ENCODE peak calls at places on chromosomes 2 and 18, in four cellular contexts. Z, Q, W and J are unnamed samples.

GRCh38 chr2:226760412-226761194 is 39.0 kb downstream of the IRS1 start:
- DNase-seq in Z (peak; percentile 90), Q (no peak), W (peak; percentile 81), J (no peak)

GRCh38 chr2:182047544-182047943 is 61.9 kb downstream of the PPP1R1C start:
- DNase-seq in Z (no peak), Q (no peak), W (no peak), J (no peak)

GRCh38 chr2:118386636-118387302 is 298.5 kb downstream of the INSIG2 start:
- DNase-seq in Z (no peak), Q (no peak), W (peak; percentile 6), J (no peak)

GRCh38 chr2:111930404-111930803 is 32.0 kb downstream of the MERTK start:
- DNase-seq in Z (no peak), Q (no peak), W (no peak), J (no peak)

GRCh38 chr18:12741351-12741750 is 38.5 kb downstream of the PSMG2 start:
- DNase-seq in Z (peak; percentile 94), Q (no peak), W (no peak), J (peak; percentile 69)

GRCh38 chr18:13395577-13395976 is 177.0 kb downstream of the LDLRAD4 start:
- DNase-seq in Z (no peak), Q (no peak), W (no peak), J (no peak)

GRCh38 chr18:61606068-61606660 is 272.9 kb downstream of the CDH20 start:
- DNase-seq in Z (no peak), Q (no peak), W (no peak), J (no peak)

GRCh38 chr18:76406791-76407190 is 88.3 kb downstream of the ZNF516 start:
- DNase-seq in Z (no peak), Q (no peak), W (no peak), J (no peak)

GRCh38 chr2:73013941-73014340 is 57.6 kb downstream of the SFXN5 start:
- DNase-seq in Z (no peak), Q (no peak), W (no peak), J (no peak)

GRCh38 chr2:224843141-224843540 is 127.0 kb upstream of the CCDC195 start:
- DNase-seq in Z (no peak), Q (no peak), W (no peak), J (no peak)

GRCh38 chr2:205895981-205896655 is 189.9 kb downstream of the INO80D start:
- DNase-seq in Z (no peak), Q (no peak), W (no peak), J (no peak)

GRCh38 chr2:121479882-121480522 is 50.7 kb upstream of the RNU4ATAC start:
- DNase-seq in Z (no peak), Q (no peak), W (no peak), J (no peak)

GRCh38 chr2:98148968-98149697 is 62.2 kb downstream of the VWA3B start:
- DNase-seq in Z (peak; percentile 71), Q (no peak), W (peak; percentile 24), J (no peak)
- TF ChIP-seq CTCF in Z (peak; percentile 25), Q (peak; percentile 9), W (no peak), J (no peak)

GRCh38 chr2:138501427-138502252 is at the start of gene SPOPL:
- DNase-seq in Z (peak; percentile 87), Q (peak; percentile 96), W (peak; percentile 77), J (no peak)
- TF ChIP-seq REST in Z (peak; percentile 55), Q (no peak), W (no peak), J (no peak)

GRCh38 chr18:34929336-34929780 is 111.9 kb upstream of the MAPRE2 start:
- DNase-seq in Z (peak; percentile 94), Q (peak; percentile 16), W (peak; percentile 55), J (peak; percentile 66)
- TF ChIP-seq TCF7L2 in Z (no peak), Q (no peak), W (no peak), J (no peak)

DNA sequence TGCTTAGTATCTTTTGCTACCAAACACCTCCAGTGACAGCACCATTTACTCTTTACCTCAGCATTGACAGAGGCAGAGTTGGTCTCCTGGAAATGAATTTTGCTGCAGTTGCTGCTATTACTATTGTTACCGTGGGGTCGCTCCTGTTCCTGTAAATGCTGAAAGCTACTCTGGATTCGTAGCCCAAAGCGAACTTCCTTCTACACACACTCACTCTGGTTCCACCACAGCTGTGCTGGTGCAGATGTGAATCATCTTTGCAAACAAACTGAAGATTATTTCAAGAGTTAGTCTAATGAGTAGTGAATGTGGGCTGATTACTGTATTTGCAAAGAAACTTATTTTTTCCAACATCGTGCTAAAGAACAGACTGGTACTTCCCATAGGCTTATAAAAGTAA is 303.9 kb downstream of the LPIN1 start:
- DNase-seq in Z (peak; percentile 16), Q (no peak), W (no peak), J (peak; percentile 50)
- TF ChIP-seq CTCF in Z (peak; percentile 25), Q (peak; percentile 73), W (no peak), J (peak; percentile 37)